ENCODE peak calls at places on chromosome 17, in ten cellular contexts. One of them, this sample, is unnamed.

GRCh38 chr17:45098869-45099616 is 33.3 kb downstream of the PLCD3 start:
- DNase-seq in AG08395: peak; percentile 92
- DNase-seq in mucosa of descending colon: peak; percentile 80
- DNase-seq in HTR-8/SVneo: peak; percentile 97
- DNase-seq in cardiac muscle cell: peak; percentile 79
- DNase-seq in SK-N-DZ: peak; percentile 83
- DNase-seq in non-pigmented ciliary epithelial cell: no peak
- DNase-seq in thoracic aorta: peak; percentile 84
- DNase-seq in left ventricle myocardium inferior: peak; percentile 86
- DNase-seq in A673: peak; percentile 63
- DNase-seq in this sample: peak; percentile 87

GRCh38 chr17:41581366-41582060 is 5.2 kb downstream of the KRT14 start:
- DNase-seq in SK-N-DZ: no peak
- DNase-seq in AG08395: no peak
- DNase-seq in left ventricle myocardium inferior: no peak
- DNase-seq in A673: no peak
- DNase-seq in mucosa of descending colon: no peak
- DNase-seq in non-pigmented ciliary epithelial cell: no peak
- DNase-seq in thoracic aorta: no peak
- DNase-seq in cardiac muscle cell: no peak
- DNase-seq in HTR-8/SVneo: no peak
- DNase-seq in this sample: no peak

GRCh38 chr17:69269174-69269998 is 40.8 kb upstream of the ABCA10 start:
- DNase-seq in non-pigmented ciliary epithelial cell: no peak
- DNase-seq in A673: peak; percentile 54
- DNase-seq in cardiac muscle cell: peak; percentile 78
- DNase-seq in left ventricle myocardium inferior: no peak
- DNase-seq in HTR-8/SVneo: peak; percentile 23
- DNase-seq in thoracic aorta: no peak
- DNase-seq in mucosa of descending colon: no peak
- DNase-seq in SK-N-DZ: no peak
- DNase-seq in AG08395: no peak
- DNase-seq in this sample: no peak

GRCh38 chr17:77602062-77602746 is 356.3 kb upstream of the TNRC6C start:
- DNase-seq in AG08395: peak; percentile 89
- DNase-seq in SK-N-DZ: no peak
- DNase-seq in mucosa of descending colon: no peak
- DNase-seq in thoracic aorta: peak; percentile 85
- DNase-seq in A673: no peak
- DNase-seq in cardiac muscle cell: peak; percentile 54
- DNase-seq in HTR-8/SVneo: no peak
- DNase-seq in non-pigmented ciliary epithelial cell: no peak
- DNase-seq in left ventricle myocardium inferior: peak; percentile 73
- DNase-seq in this sample: peak; percentile 82

GRCh38 chr17:29180051-29180787 is at the start of gene MYO18A:
- DNase-seq in thoracic aorta: no peak
- DNase-seq in left ventricle myocardium inferior: peak; percentile 80
- DNase-seq in A673: peak; percentile 85
- DNase-seq in AG08395: peak; percentile 90
- DNase-seq in HTR-8/SVneo: peak; percentile 88
- DNase-seq in non-pigmented ciliary epithelial cell: no peak
- DNase-seq in SK-N-DZ: peak; percentile 72
- DNase-seq in cardiac muscle cell: peak; percentile 83
- DNase-seq in mucosa of descending colon: peak; percentile 84
- DNase-seq in this sample: peak; percentile 82

GRCh38 chr17:44911133-44912001 is 3.9 kb downstream of the GFAP start:
- DNase-seq in mucosa of descending colon: no peak
- DNase-seq in SK-N-DZ: peak; percentile 95
- DNase-seq in thoracic aorta: no peak
- DNase-seq in HTR-8/SVneo: peak; percentile 55
- DNase-seq in AG08395: peak; percentile 40
- DNase-seq in A673: peak; percentile 35
- DNase-seq in non-pigmented ciliary epithelial cell: no peak
- DNase-seq in left ventricle myocardium inferior: peak; percentile 58
- DNase-seq in cardiac muscle cell: peak; percentile 55
- DNase-seq in this sample: peak; percentile 71

GRCh38 chr17:77718669-77718961 is 239.9 kb upstream of the TNRC6C start:
- DNase-seq in SK-N-DZ: no peak
- DNase-seq in thoracic aorta: no peak
- DNase-seq in left ventricle myocardium inferior: no peak
- DNase-seq in cardiac muscle cell: no peak
- DNase-seq in mucosa of descending colon: no peak
- DNase-seq in HTR-8/SVneo: no peak
- DNase-seq in A673: no peak
- DNase-seq in AG08395: no peak
- DNase-seq in non-pigmented ciliary epithelial cell: no peak
- DNase-seq in this sample: no peak

GRCh38 chr17:82160081-82160480 is 52.6 kb downstream of the CCDC57 start:
- DNase-seq in SK-N-DZ: no peak
- DNase-seq in AG08395: no peak
- DNase-seq in thoracic aorta: no peak
- DNase-seq in HTR-8/SVneo: no peak
- DNase-seq in cardiac muscle cell: no peak
- DNase-seq in mucosa of descending colon: no peak
- DNase-seq in non-pigmented ciliary epithelial cell: peak; percentile 10
- DNase-seq in left ventricle myocardium inferior: no peak
- DNase-seq in A673: no peak
- DNase-seq in this sample: no peak